ENCODE peak calls at places on chromosomes 3 and 15, in six cellular contexts. X is SK-MEL-5; K is AG04450; S is NCI-H510A; A is activated CD4-positive, CD25-positive, alpha-beta regulatory T cell; F is activated CD8-positive, alpha-beta memory T cell treated with anti-CD3 and anti-CD28 coated beads for 1 hour. O is an unnamed sample.
A peak's percentile ranks its signal among the peaks of the same experiment; 100 is the strongest.

GRCh38 chr15:67967871-67968423 is 86.2 kb upstream of the PIAS1 start:
- DNase-seq in K (peak; percentile 8), A (no peak), X (peak; percentile 42), F (no peak), S (peak; percentile 43), O (peak; percentile 23)

GRCh38 chr3:146196789-146197188 is 35.8 kb upstream of the PLOD2 start:
- DNase-seq in S (no peak), K (no peak), X (no peak), F (no peak), A (no peak), O (no peak)

GRCh38 chr3:71585891-71586809 is 2.6 kb upstream of the FOXP1 start:
- DNase-seq in S (no peak), X (peak; percentile 43), K (no peak), F (no peak), A (no peak), O (no peak)

GRCh38 chr15:92819312-92820232 is 80.6 kb upstream of the CHD2 start:
- DNase-seq in K (no peak), A (no peak), F (no peak), S (no peak), X (no peak), O (no peak)

GRCh38 chr3:54935869-54936268 is 8.0 kb upstream of the LRTM1 start:
- DNase-seq in K (no peak), A (no peak), X (no peak), S (no peak), F (no peak), O (no peak)

GRCh38 chr3:48478631-48479555 is 25.1 kb downstream of the SHISA5 start:
- DNase-seq in S (no peak), K (no peak), X (no peak), A (peak; percentile 57), F (no peak), O (no peak)

GRCh38 chr3:48707157-48707556 is 9.9 kb downstream of the IP6K2 start:
- DNase-seq in A (no peak), S (no peak), F (no peak), X (no peak), K (no peak), O (no peak)

GRCh38 chr3:35639251-35640185 is at the start of gene ARPP21:
- DNase-seq in F (no peak), X (no peak), K (no peak), S (no peak), A (no peak), O (no peak)

GRCh38 chr15:90901799-90902655 is 1.1 kb upstream of the MAN2A2 start:
- DNase-seq in A (peak; percentile 48), F (peak; percentile 27), S (peak; percentile 84), X (peak; percentile 74), K (no peak), O (peak; percentile 87)

GRCh38 chr15:39095218-39095879 is 485.5 kb upstream of the THBS1 start:
- DNase-seq in A (no peak), X (no peak), S (no peak), K (no peak), F (no peak), O (no peak)

GRCh38 chr15:27655063-27655462 is 444.1 kb downstream of the OCA2 start:
- DNase-seq in F (no peak), S (no peak), K (no peak), X (no peak), A (no peak), O (no peak)

GRCh38 chr3:126083511-126083912 is 412 bp downstream of the SLC41A3 start:
- DNase-seq in A (peak; percentile 45), K (no peak), S (peak; percentile 29), F (no peak), X (peak; percentile 36), O (peak; percentile 43)

GRCh38 chr15:29593629-29594028 is 228.6 kb downstream of the TJP1 start:
- DNase-seq in A (no peak), X (no peak), F (no peak), K (no peak), S (no peak), O (no peak)

GRCh38 chr3:53238051-53238850 is 17.6 kb downstream of the TKT start:
- DNase-seq in K (peak; percentile 78), X (peak; percentile 92), F (no peak), S (no peak), A (no peak), O (peak; percentile 81)

GRCh38 chr15:32803631-32804030 is 85.8 kb downstream of the GREM1 start:
- DNase-seq in A (no peak), K (no peak), F (no peak), S (no peak), X (no peak), O (no peak)

GRCh38 chr3:264394-265156 is 68.0 kb downstream of the CHL1 start:
- DNase-seq in F (no peak), K (peak; percentile 93), S (peak; percentile 1), A (no peak), X (peak; percentile 98), O (no peak)

GRCh38 chr15:30923429-30923828 is 19.7 kb downstream of the FAN1 start:
- DNase-seq in X (peak; percentile 47), A (no peak), K (no peak), F (no peak), S (no peak), O (no peak)

GRCh38 chr3:151100076-151100475 is 14.6 kb downstream of the MED12L start:
- DNase-seq in F (no peak), X (no peak), A (no peak), K (no peak), S (no peak), O (no peak)

O was measured in H54.